ENCODE peak calls at places on chromosome 17, in nine cellular contexts. K, A, O, S, V, F, Y, T and H are unnamed samples.

GRCh38 chr17:44044092-44044491 is 22.4 kb downstream of the LSM12 start:
- DNase-seq in K (no peak), A (no peak), O (no peak), S (no peak), V (no peak), F (peak; percentile 79), Y (no peak), T (no peak), H (peak; percentile 20)

GRCh38 chr17:32007463-32008298 is 498 bp downstream of the LRRC37B start:
- DNase-seq in K (peak; percentile 55), A (no peak), O (peak; percentile 66), S (peak; percentile 35), V (peak; percentile 19), F (peak; percentile 33), Y (no peak), T (no peak), H (peak; percentile 14)

GRCh38 chr17:51857052-51857593 is 301.4 kb downstream of the CA10 start:
- DNase-seq in K (no peak), A (no peak), O (peak; percentile 69), S (no peak), V (no peak), F (no peak), Y (no peak), T (no peak), H (no peak)

GRCh38 chr17:67841992-67842391 is 16.7 kb downstream of the BPTF start:
- DNase-seq in K (no peak), A (no peak), O (no peak), S (no peak), V (no peak), F (peak; percentile 36), Y (no peak), T (no peak), H (no peak)

GRCh38 chr17:58280480-58281217 is at the start of gene MPO:
- DNase-seq in K (no peak), A (no peak), O (no peak), S (no peak), V (no peak), F (no peak), Y (no peak), T (no peak), H (no peak)

GRCh38 chr17:20154601-20155000 is 145.4 kb downstream of the SPECC1 start:
- DNase-seq in K (no peak), A (no peak), O (no peak), S (no peak), V (no peak), F (no peak), Y (no peak), T (no peak), H (no peak)

GRCh38 chr17:45160505-45161287 is 979 bp upstream of the HEXIM2 start:
- DNase-seq in K (no peak), A (peak; percentile 94), O (peak; percentile 95), S (peak; percentile 62), V (peak; percentile 75), F (peak; percentile 63), Y (no peak), T (peak; percentile 86), H (peak; percentile 48)

GRCh38 chr17:58706351-58707140 is 14.1 kb downstream of the RAD51C start:
- DNase-seq in K (no peak), A (no peak), O (no peak), S (no peak), V (no peak), F (no peak), Y (no peak), T (no peak), H (no peak)

GRCh38 chr17:7141824-7142223 is 27.2 kb upstream of the ASGR2 start:
- DNase-seq in K (no peak), A (peak; percentile 63), O (no peak), S (no peak), V (no peak), F (no peak), Y (no peak), T (no peak), H (no peak)

GRCh38 chr17:82594571-82594970 is 53.7 kb downstream of the WDR45B start:
- DNase-seq in K (peak; percentile 41), A (no peak), O (no peak), S (no peak), V (no peak), F (no peak), Y (no peak), T (peak; percentile 54), H (no peak)

GRCh38 chr17:66331038-66331816 is 28.8 kb downstream of the PRKCA start:
- DNase-seq in K (no peak), A (no peak), O (no peak), S (no peak), V (no peak), F (no peak), Y (no peak), T (no peak), H (no peak)

GRCh38 chr17:7667616-7668406 is 17.1 kb downstream of the ATP1B2 start:
- DNase-seq in K (no peak), A (no peak), O (no peak), S (no peak), V (no peak), F (no peak), Y (no peak), T (no peak), H (no peak)

GRCh38 chr17:67534941-67535340 is 157.9 kb downstream of the PITPNC1 start:
- DNase-seq in K (no peak), A (no peak), O (no peak), S (no peak), V (no peak), F (no peak), Y (no peak), T (no peak), H (no peak)

GRCh38 chr17:73909156-73909555 is 264.9 kb upstream of the SDK2 start:
- DNase-seq in K (no peak), A (no peak), O (no peak), S (no peak), V (no peak), F (no peak), Y (no peak), T (no peak), H (no peak)

GRCh38 chr17:32350662-32351418 is 883 bp downstream of the ZNF207 start:
- DNase-seq in K (no peak), A (peak; percentile 47), O (peak; percentile 49), S (peak; percentile 73), V (peak; percentile 69), F (peak; percentile 80), Y (peak; percentile 33), T (no peak), H (peak; percentile 37)

GRCh38 chr17:32746698-32747097 is 130.2 kb downstream of the MYO1D start:
- DNase-seq in K (no peak), A (no peak), O (no peak), S (no peak), V (no peak), F (peak; percentile 91), Y (no peak), T (no peak), H (peak; percentile 33)

GRCh38 chr17:9513266-9513665 is 62.4 kb downstream of the STX8 start:
- DNase-seq in K (no peak), A (no peak), O (no peak), S (no peak), V (no peak), F (peak; percentile 38), Y (no peak), T (no peak), H (no peak)

GRCh38 chr17:82765357-82765756 is 13.5 kb downstream of the TBCD start:
- DNase-seq in K (no peak), A (no peak), O (no peak), S (no peak), V (no peak), F (no peak), Y (no peak), T (no peak), H (no peak)

GRCh38 chr17:3890082-3890892 is 2.6 kb downstream of the CAMKK1 start:
- DNase-seq in K (peak; percentile 73), A (no peak), O (no peak), S (no peak), V (peak; percentile 93), F (peak; percentile 92), Y (no peak), T (no peak), H (peak; percentile 82)

GRCh38 chr17:77208217-77208808 is 67.5 kb downstream of the SEC14L1 start:
- DNase-seq in K (peak; percentile 72), A (peak; percentile 58), O (peak; percentile 22), S (peak; percentile 62), V (peak; percentile 63), F (peak; percentile 43), Y (peak; percentile 22), T (no peak), H (peak; percentile 41)
- TF ChIP-seq CTCF in K (peak; percentile 64), A (no peak), O (no peak), S (peak; percentile 28), V (peak; percentile 26), F (no peak), Y (peak; percentile 38), T (peak; percentile 44), H (peak; percentile 61)

DNA sequence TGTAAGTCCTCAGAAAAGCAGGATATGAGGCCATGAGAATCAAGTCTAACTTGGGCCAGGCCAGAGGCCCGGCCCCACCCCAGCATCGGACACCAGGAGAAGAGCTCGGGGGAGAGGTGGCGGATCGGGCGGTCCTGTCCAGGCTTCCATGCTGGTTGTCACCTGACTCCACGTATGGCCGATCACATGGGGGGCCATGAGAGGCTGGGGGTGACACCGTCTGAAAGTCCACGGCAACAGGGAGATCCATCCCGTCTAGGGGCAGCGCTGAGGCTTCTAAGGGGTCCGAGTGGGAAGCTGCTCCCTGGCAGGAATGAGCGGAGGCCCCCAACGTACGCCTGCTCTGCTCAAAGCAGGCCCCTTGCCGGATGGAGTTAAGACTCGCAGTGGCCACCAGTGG is 25.8 kb downstream of the ENGASE start:
- DNase-seq in K (no peak), A (no peak), O (no peak), S (no peak), V (no peak), F (no peak), Y (no peak), T (no peak), H (no peak)
- TF ChIP-seq CTCF in K (no peak), A (no peak), O (no peak), S (no peak), V (no peak), F (no peak), Y (no peak), T (no peak), H (no peak)

GRCh38 chr17:14196337-14196997 is 40.2 kb downstream of the CDRT15 start:
- DNase-seq in K (no peak), A (no peak), O (peak; percentile 24), S (no peak), V (no peak), F (no peak), Y (no peak), T (no peak), H (no peak)
- TF ChIP-seq CTCF in K (no peak), A (no peak), O (peak; percentile 55), S (no peak), V (peak; percentile 21), F (peak; percentile 14), Y (no peak), T (no peak), H (peak; percentile 33)

DNA sequence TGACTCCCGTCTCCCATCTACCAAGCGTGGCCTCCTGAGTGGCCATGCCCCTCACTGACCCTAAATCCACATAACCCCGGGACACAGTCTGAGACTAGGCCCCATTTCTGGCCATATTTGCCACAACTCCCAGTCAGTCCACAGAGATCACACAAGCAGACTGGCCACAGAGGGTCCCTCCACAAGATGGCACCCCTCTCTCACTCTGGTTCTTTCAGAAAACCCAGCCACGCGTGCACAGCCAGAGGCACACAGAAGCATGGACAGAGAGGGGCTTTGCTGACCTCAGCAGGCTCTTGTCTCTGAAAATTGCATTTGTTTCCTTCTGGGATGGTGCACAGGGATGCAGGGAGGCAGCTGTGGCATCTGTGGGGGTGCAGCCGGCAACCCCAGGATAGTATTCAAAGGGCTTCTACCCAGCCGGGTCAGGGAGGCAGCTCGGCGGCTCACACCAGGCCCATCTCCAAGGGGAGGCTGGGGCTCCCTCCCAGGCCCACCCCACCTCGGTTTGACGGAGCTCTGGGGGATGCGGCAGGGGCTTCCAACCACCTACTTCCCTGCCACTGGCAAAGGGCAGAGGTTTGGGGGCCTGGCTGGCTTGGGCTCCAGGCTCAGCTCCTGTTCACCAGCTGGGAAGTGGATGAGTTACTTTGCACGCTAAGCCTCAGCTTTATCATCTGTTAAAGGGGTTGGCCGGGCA is 16.8 kb downstream of the DOC2B start:
- DNase-seq in K (peak; percentile 70), A (peak; percentile 65), O (peak; percentile 68), S (no peak), V (peak; percentile 25), F (peak; percentile 36), Y (no peak), T (no peak), H (peak; percentile 51)
- TF ChIP-seq CTCF in K (peak; percentile 85), A (peak; percentile 32), O (peak; percentile 65), S (no peak), V (peak; percentile 60), F (peak; percentile 50), Y (peak; percentile 71), T (peak; percentile 67), H (peak; percentile 67)